ENCODE peak calls at places on chromosomes 6 and 20, in six cellular contexts. D is ovary, H is nephron progenitor cell, L is EL, N is Caki2, R is SK-N-DZ. P is an unnamed sample.

GRCh38 chr6:46175976-46176375 is 5.2 kb upstream of the ENPP5 start:
- DNase-seq in D (no peak), H (no peak), L (no peak), N (no peak), R (no peak), P (no peak)

GRCh38 chr6:119067091-119067490 is 11.4 kb downstream of the FAM184A start:
- DNase-seq in D (no peak), H (no peak), L (no peak), N (no peak), R (no peak), P (no peak)

GRCh38 chr6:148671085-148671484 is 75.7 kb upstream of the UST start:
- DNase-seq in D (no peak), H (no peak), L (no peak), N (no peak), R (no peak), P (no peak)

GRCh38 chr20:57076202-57076651 is 190.2 kb downstream of the BMP7 start:
- DNase-seq in D (no peak), H (no peak), L (peak), N (no peak), R (no peak), P (no peak)

GRCh38 chr6:157981395-157982296 is at the start of gene SYNJ2:
- DNase-seq in D (peak), H (peak), L (peak), N (peak), R (peak), P (peak)

GRCh38 chr6:37222125-37222967 is 35.2 kb upstream of the TBC1D22B start:
- DNase-seq in D (peak), H (peak), L (peak), N (peak), R (peak), P (no peak)

GRCh38 chr20:63876489-63877036 is 11.5 kb downstream of the TPD52L2 start:
- DNase-seq in D (no peak), H (no peak), L (no peak), N (no peak), R (no peak), P (no peak)

GRCh38 chr6:39088331-39088730 is 26.7 kb downstream of the SAYSD1 start:
- DNase-seq in D (no peak), H (peak), L (peak), N (no peak), R (no peak), P (no peak)

P was measured in caudate nucleus.